ENCODE peak calls at places on chromosomes 7 and 10, in five cellular contexts. W, D, A, K and J are unnamed samples.

GRCh38 chr7:42080831-42081230 is 156.2 kb downstream of the GLI3 start:
- DNase-seq in W (no peak), D (no peak), A (no peak), K (no peak), J (no peak)

GRCh38 chr7:122686360-122686878 is 12.5 kb downstream of the RNF133 start:
- DNase-seq in W (no peak), D (no peak), A (no peak), K (no peak), J (no peak)

GRCh38 chr7:75920431-75921161 is 5.6 kb downstream of the POR start:
- DNase-seq in W (peak), D (no peak), A (no peak), K (no peak), J (no peak)

GRCh38 chr7:151017370-151017952 is 6.8 kb downstream of the ATG9B start:
- DNase-seq in W (no peak), D (no peak), A (no peak), K (peak), J (no peak)

GRCh38 chr10:45375716-45376231 is 1.8 kb downstream of the ALOX5 start:
- DNase-seq in W (no peak), D (no peak), A (no peak), K (peak), J (no peak)

GRCh38 chr7:97078023-97078988 is 39.2 kb upstream of the SDHAF3 start:
- DNase-seq in W (no peak), D (no peak), A (no peak), K (peak), J (no peak)

GRCh38 chr10:80471715-80472233 is 17.7 kb downstream of the TSPAN14 start:
- DNase-seq in W (no peak), D (no peak), A (no peak), K (no peak), J (no peak)

GRCh38 chr7:104264281-104264680 is 56.5 kb upstream of the ORC5 start:
- DNase-seq in W (no peak), D (no peak), A (no peak), K (no peak), J (no peak)

GRCh38 chr7:117322741-117323584 is at the start of gene WNT2:
- DNase-seq in W (no peak), D (no peak), A (no peak), K (no peak), J (no peak)

GRCh38 chr7:4739528-4739992 is 35.9 kb upstream of the AP5Z1 start:
- DNase-seq in W (peak), D (peak), A (peak), K (no peak), J (no peak)

GRCh38 chr7:2824678-2825461 is 19.2 kb downstream of the GNA12 start:
- DNase-seq in W (no peak), D (no peak), A (no peak), K (peak), J (no peak)

GRCh38 chr7:55594414-55594813 is 22.1 kb upstream of the VOPP1 start:
- DNase-seq in W (no peak), D (no peak), A (no peak), K (no peak), J (no peak)

GRCh38 chr7:55476852-55477780 is 95.2 kb downstream of the VOPP1 start:
- DNase-seq in W (no peak), D (no peak), A (no peak), K (no peak), J (no peak)

GRCh38 chr10:6108631-6109443 is 20.0 kb downstream of the RBM17 start:
- DNase-seq in W (no peak), D (no peak), A (no peak), K (peak), J (no peak)

GRCh38 chr7:82335001-82335400 is 108.6 kb downstream of the CACNA2D1 start:
- DNase-seq in W (no peak), D (no peak), A (no peak), K (no peak), J (no peak)

GRCh38 chr7:130441408-130441854 is 615 bp upstream of the CEP41 start:
- DNase-seq in W (no peak), D (no peak), A (no peak), K (peak), J (no peak)

GRCh38 chr7:139985811-139986210 is 76.9 kb downstream of the PARP12 start:
- DNase-seq in W (no peak), D (no peak), A (no peak), K (no peak), J (no peak)

GRCh38 chr10:31098091-31098490 is 66.4 kb upstream of the ZNF438 start:
- DNase-seq in W (no peak), D (no peak), A (no peak), K (no peak), J (no peak)

GRCh38 chr7:81846398-81846797 is 76.6 kb upstream of the HGF start:
- DNase-seq in W (no peak), D (no peak), A (no peak), K (no peak), J (no peak)

GRCh38 chr7:120550494-120551048 is 277.6 kb downstream of the KCND2 start:
- DNase-seq in W (no peak), D (no peak), A (no peak), K (no peak), J (no peak)

GRCh38 chr7:140992422-140992821 is 22.3 kb downstream of the MRPS33 start:
- DNase-seq in W (no peak), D (no peak), A (no peak), K (no peak), J (no peak)

GRCh38 chr10:116001266-116001857 is 271.6 kb downstream of the GFRA1 start:
- DNase-seq in W (no peak), D (peak), A (no peak), K (no peak), J (no peak)

GRCh38 chr10:97494863-97495506 is 3.2 kb downstream of the MMS19 start:
- DNase-seq in W (no peak), D (no peak), A (no peak), K (no peak), J (no peak)

GRCh38 chr7:127251048-127251451 is 1.7 kb downstream of the GRM8 start:
- DNase-seq in W (no peak), D (peak), A (no peak), K (no peak), J (no peak)

GRCh38 chr10:110413049-110413783 is 84.5 kb upstream of the DUSP5 start:
- DNase-seq in W (no peak), D (no peak), A (no peak), K (peak), J (no peak)

GRCh38 chr10:44925224-44925623 is 14.1 kb downstream of the TMEM72 start:
- DNase-seq in W (no peak), D (no peak), A (no peak), K (peak), J (no peak)

GRCh38 chr7:155257482-155258232 is 40.0 kb upstream of the INSIG1 start:
- DNase-seq in W (peak), D (no peak), A (peak), K (no peak), J (peak)

GRCh38 chr10:84204122-84204521 is 9.8 kb downstream of the CDHR1 start:
- DNase-seq in W (no peak), D (no peak), A (no peak), K (peak), J (no peak)

GRCh38 chr7:28520074-28521015 is 108.0 kb downstream of the CREB5 start:
- DNase-seq in W (no peak), D (no peak), A (no peak), K (no peak), J (no peak)

GRCh38 chr10:120421250-120421649 is 35.8 kb upstream of the PLPP4 start:
- DNase-seq in W (no peak), D (no peak), A (no peak), K (no peak), J (no peak)

GRCh38 chr10:133438711-133439273 is 14.4 kb upstream of the SPRN start:
- DNase-seq in W (no peak), D (no peak), A (no peak), K (peak), J (no peak)

GRCh38 chr7:30349170-30349569 is 64.8 kb downstream of the ZNRF2 start:
- DNase-seq in W (no peak), D (no peak), A (no peak), K (no peak), J (no peak)

GRCh38 chr7:116984917-116985316 is 31.6 kb downstream of the ST7 start:
- DNase-seq in W (no peak), D (no peak), A (no peak), K (peak), J (no peak)

GRCh38 chr7:132035517-132036362 is 479.3 kb upstream of the PODXL start:
- DNase-seq in W (no peak), D (no peak), A (no peak), K (no peak), J (peak)

GRCh38 chr7:132045481-132045980 is 489.1 kb upstream of the PODXL start:
- DNase-seq in W (no peak), D (no peak), A (no peak), K (no peak), J (no peak)

GRCh38 chr7:132044247-132044646 is 487.8 kb upstream of the PODXL start:
- DNase-seq in W (no peak), D (no peak), A (no peak), K (no peak), J (no peak)

GRCh38 chr7:132045002-132045401 is 488.6 kb upstream of the PODXL start:
- DNase-seq in W (no peak), D (no peak), A (no peak), K (no peak), J (no peak)

DNA sequence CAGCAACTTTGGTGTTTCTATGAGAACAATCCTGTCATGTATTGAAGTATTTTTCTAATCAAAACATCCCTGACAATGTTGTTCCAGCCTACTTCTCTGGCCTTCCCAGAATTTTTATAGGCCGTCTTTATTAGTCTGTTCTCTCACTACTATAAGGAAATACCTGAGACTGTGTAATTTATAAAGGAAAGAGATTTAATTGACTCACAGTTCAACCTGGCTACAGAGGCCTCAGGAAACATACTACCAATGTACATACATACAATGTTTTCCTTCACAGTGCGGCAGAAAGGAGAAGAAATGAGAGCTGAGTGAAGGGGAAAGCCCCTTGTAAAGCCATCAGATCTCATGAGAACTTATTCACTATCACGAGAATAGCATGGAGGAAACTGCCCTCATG is 484.7 kb upstream of the PODXL start:
- DNase-seq in W (no peak), D (no peak), A (no peak), K (no peak), J (no peak)
- H3K27ac ChIP-seq in W (no peak), D (no peak), A (no peak), K (no peak), J (no peak)

GRCh38 chr10:13949844-13950542 is 363.2 kb downstream of the PRPF18 start:
- DNase-seq in W (no peak), D (no peak), A (no peak), K (no peak), J (no peak)

GRCh38 chr10:13944901-13945300 is 358.1 kb downstream of the PRPF18 start:
- DNase-seq in W (no peak), D (no peak), A (no peak), K (no peak), J (no peak)

GRCh38 chr10:13942030-13942429 is 355.3 kb downstream of the PRPF18 start:
- DNase-seq in W (no peak), D (no peak), A (no peak), K (no peak), J (no peak)

GRCh38 chr10:13943735-13944398 is 357.1 kb downstream of the PRPF18 start:
- DNase-seq in W (no peak), D (no peak), A (no peak), K (no peak), J (no peak)

GRCh38 chr10:13945760-13946460 is 359.1 kb downstream of the PRPF18 start:
- DNase-seq in W (no peak), D (no peak), A (no peak), K (no peak), J (no peak)
- H3K27ac ChIP-seq in W (no peak), D (no peak), A (peak), K (no peak), J (no peak)

DNA sequence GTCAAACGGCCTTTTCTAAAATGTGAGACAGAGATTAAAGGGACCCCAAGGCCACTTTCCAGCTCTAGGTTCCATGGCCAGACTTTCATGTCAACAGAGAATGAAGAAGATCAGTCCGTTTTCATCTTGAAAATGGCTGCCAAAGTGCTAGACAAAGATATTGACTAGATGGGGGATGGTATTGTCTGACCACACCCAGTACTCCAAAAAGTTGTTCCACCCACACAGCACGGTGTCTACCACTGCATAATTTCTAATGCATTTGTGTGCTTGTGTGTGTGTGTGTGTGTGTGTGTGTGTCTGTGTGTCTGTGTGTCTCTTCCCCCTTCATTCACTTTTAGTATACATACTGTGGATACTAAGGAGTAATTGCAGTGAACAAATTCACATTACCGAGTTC is 1.3 kb downstream of the COL1A2 start:
- DNase-seq in W (no peak), D (no peak), A (no peak), K (no peak), J (no peak)
- H3K27ac ChIP-seq in W (peak), D (no peak), A (peak), K (no peak), J (peak)

GRCh38 chr7:147279951-147280350 is 1163.3 kb downstream of the CNTNAP2 start:
- DNase-seq in W (no peak), D (no peak), A (no peak), K (no peak), J (no peak)
- H3K27ac ChIP-seq in W (no peak), D (peak), A (no peak), K (no peak), J (no peak)

GRCh38 chr7:44998153-44998871 is 1.7 kb upstream of the CCM2 start:
- DNase-seq in W (no peak), D (no peak), A (no peak), K (peak), J (no peak)
- H3K27ac ChIP-seq in W (no peak), D (no peak), A (peak), K (peak), J (peak)

DNA sequence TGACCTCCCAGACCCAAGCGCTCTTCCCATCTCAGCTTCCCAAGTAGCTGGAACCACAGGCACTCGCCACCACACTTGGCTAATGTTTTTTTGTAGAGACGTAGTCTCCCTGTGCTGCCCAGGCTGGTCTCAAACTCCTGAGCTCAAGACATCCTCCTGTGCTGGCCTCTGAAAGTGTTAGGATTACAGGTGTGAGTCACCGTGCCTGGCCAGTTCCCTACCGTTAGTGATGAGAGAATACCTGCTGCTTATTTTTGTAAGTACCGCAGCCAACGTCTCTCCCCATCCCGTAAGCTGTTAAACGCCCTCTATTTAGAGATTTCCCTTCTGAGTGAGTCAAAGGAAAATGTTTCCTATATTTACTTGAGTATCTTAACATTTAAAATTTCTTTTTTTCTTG is 38.5 kb upstream of the PDLIM1 start:
- DNase-seq in W (no peak), D (no peak), A (no peak), K (no peak), J (no peak)
- H3K27ac ChIP-seq in W (peak), D (no peak), A (peak), K (no peak), J (peak)

DNA sequence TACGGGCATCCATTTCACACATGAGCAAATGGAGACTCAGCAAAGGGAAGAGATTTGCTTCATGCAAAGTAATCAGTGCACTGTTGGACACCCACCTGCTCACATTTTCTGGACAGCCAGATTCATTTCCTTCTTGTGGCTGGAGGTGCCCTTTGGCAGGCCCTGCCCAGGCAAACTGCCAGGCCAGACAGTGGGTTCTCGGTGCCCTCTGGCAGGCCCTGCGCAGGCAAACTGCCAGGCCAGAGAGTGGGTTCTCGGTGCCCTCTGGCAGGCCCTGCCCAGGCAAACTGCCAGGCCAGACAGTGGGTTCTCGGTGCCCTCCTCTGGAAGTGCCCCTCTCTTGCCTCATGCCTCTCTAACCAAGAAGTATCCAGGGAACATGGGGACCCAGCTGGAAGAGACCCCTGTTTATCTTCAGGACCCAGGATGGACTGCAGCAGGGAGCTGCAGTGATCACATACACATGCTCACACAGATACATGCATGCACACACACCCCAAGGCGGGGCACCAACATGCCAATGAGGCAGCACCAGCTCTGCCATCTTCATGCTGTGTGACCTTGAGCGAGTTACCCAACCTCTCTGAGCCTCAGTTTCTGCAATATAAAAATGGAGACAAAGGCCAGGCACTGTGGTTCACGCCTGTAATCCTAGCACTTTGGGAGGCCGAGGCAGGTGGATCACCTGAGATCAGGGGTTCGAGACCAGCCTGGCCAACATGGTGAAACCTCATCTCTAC is 67.1 kb downstream of the OAT start:
- DNase-seq in W (peak), D (no peak), A (no peak), K (no peak), J (no peak)
- H3K27ac ChIP-seq in W (no peak), D (no peak), A (no peak), K (no peak), J (no peak)

GRCh38 chr10:12602557-12602956 is 253.2 kb downstream of the CAMK1D start:
- DNase-seq in W (no peak), D (no peak), A (no peak), K (no peak), J (no peak)
- H3K27ac ChIP-seq in W (no peak), D (no peak), A (no peak), K (no peak), J (no peak)

GRCh38 chr7:88329532-88330463 is 23.1 kb upstream of the STEAP4 start:
- DNase-seq in W (no peak), D (no peak), A (no peak), K (no peak), J (no peak)
- H3K27ac ChIP-seq in W (no peak), D (no peak), A (peak), K (no peak), J (no peak)

DNA sequence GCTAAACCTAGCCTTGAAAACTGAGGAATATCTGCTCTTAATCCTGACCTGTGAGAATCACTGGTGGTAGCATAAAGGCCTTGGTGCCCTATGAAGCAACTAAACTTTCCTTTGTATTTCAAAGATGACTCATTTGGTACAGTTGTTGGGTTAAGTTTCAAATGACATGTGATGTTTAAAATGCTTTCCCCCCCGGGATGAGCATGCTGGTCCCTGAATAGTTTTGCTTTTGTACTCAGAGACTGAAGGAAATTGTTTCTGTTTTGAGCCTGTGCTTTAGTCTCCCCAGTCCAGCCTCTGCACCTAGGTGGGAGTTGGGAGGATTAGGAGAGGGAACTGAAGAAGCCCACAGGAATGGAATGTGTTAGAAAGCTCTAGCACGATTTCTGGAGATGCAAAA is 258.9 kb upstream of the NPY start:
- DNase-seq in W (no peak), D (no peak), A (no peak), K (no peak), J (no peak)
- H3K27ac ChIP-seq in W (no peak), D (no peak), A (no peak), K (no peak), J (no peak)